ENCODE peak calls at places on chromosomes 2 and 18, in four cellular contexts. Q is fibroblast of pulmonary artery, I is fibroblast of lung, H is GM20000. K is an unnamed sample.

GRCh38 chr18:34821669-34822210 is 111.6 kb downstream of the DTNA start:
- DNase-seq in I (peak), H (no peak), Q (no peak), K (no peak)

GRCh38 chr18:13513481-13513880 is 212.9 kb downstream of the FAM210A start:
- DNase-seq in H (no peak), I (no peak), Q (no peak), K (no peak)

GRCh38 chr18:46481048-46481846 is 175.8 kb downstream of the LOXHD1 start:
- DNase-seq in H (peak), I (peak), Q (peak), K (no peak)

GRCh38 chr2:64354857-64355680 is 98.9 kb upstream of the LGALSL start:
- DNase-seq in H (no peak), I (peak), Q (peak), K (no peak)

GRCh38 chr2:658426-658825 is 18.8 kb downstream of the TMEM18 start:
- DNase-seq in Q (no peak), H (no peak), I (no peak), K (no peak)

GRCh38 chr2:1969701-1970015 is 225.3 kb upstream of the PXDN start:
- DNase-seq in H (no peak), Q (no peak), I (no peak), K (no peak)

GRCh38 chr18:37451239-37451825 is 114.3 kb downstream of the CELF4 start:
- DNase-seq in H (no peak), Q (no peak), I (no peak), K (no peak)

GRCh38 chr18:78542204-78542603 is 437.4 kb upstream of the SALL3 start:
- DNase-seq in I (no peak), Q (no peak), H (no peak), K (peak)

GRCh38 chr2:211823886-211824479 is 714.6 kb downstream of the ERBB4 start:
- DNase-seq in I (no peak), H (no peak), Q (no peak), K (no peak)

GRCh38 chr18:525066-525797 is 24.7 kb upstream of the COLEC12 start:
- DNase-seq in I (peak), H (no peak), Q (peak), K (no peak)

GRCh38 chr2:23009545-23010149 is 375.3 kb upstream of the KLHL29 start:
- DNase-seq in I (peak), H (no peak), Q (peak), K (peak)

GRCh38 chr18:21359746-21360145 is 117.7 kb downstream of the GREB1L start:
- DNase-seq in Q (no peak), H (no peak), I (no peak), K (no peak)

GRCh38 chr2:111671426-111672150 is 212.4 kb downstream of the ANAPC1 start:
- DNase-seq in H (no peak), Q (peak), I (peak), K (peak)

GRCh38 chr2:182868049-182868422 is 1.6 kb upstream of the FRZB start:
- DNase-seq in Q (no peak), I (no peak), H (no peak), K (no peak)

GRCh38 chr18:70634576-70635147 is 345.8 kb downstream of the SOCS6 start:
- DNase-seq in Q (peak), I (no peak), H (no peak), K (no peak)

GRCh38 chr2:68779595-68779994 is 45.0 kb downstream of the ARHGAP25 start:
- DNase-seq in Q (no peak), I (no peak), H (no peak), K (no peak)

GRCh38 chr2:61853086-61853847 is 593 bp downstream of the FAM161A start:
- DNase-seq in Q (peak), I (peak), H (peak), K (no peak)

GRCh38 chr18:80193701-80194100 is 53.6 kb downstream of the PARD6G start:
- DNase-seq in Q (no peak), H (no peak), I (no peak), K (no peak)

GRCh38 chr18:36572135-36572856 is 256.5 kb downstream of the TPGS2 start:
- DNase-seq in Q (peak), H (peak), I (peak), K (no peak)

GRCh38 chr2:226756131-226756530 is 43.5 kb downstream of the IRS1 start:
- DNase-seq in I (peak), H (no peak), Q (peak), K (no peak)

GRCh38 chr2:2325538-2325937 is 5.5 kb downstream of the MYT1L start:
- DNase-seq in H (no peak), Q (no peak), I (no peak), K (no peak)

GRCh38 chr2:196162586-196163180 is 8.7 kb downstream of the STK17B start:
- DNase-seq in I (no peak), Q (no peak), H (no peak), K (no peak)

GRCh38 chr2:241136191-241136590 is 13.1 kb downstream of the PASK start:
- DNase-seq in H (no peak), Q (no peak), I (no peak), K (no peak)

GRCh38 chr2:152383702-152384101 is 48.7 kb downstream of the FMNL2 start:
- DNase-seq in I (peak), H (no peak), Q (no peak), K (no peak)

GRCh38 chr2:230932556-230933511 is 7.8 kb upstream of the GPR55 start:
- DNase-seq in Q (peak), I (peak), H (no peak), K (peak)

GRCh38 chr2:120750488-120751210 is 15.0 kb downstream of the GLI2 start:
- DNase-seq in Q (no peak), H (no peak), I (no peak), K (no peak)

GRCh38 chr2:230067990-230068657 is 600 bp downstream of the SLC16A14 start:
- DNase-seq in Q (peak), I (peak), H (peak), K (peak)

GRCh38 chr2:197360744-197361156 is 50.2 kb upstream of the ANKRD44 start:
- DNase-seq in Q (no peak), H (no peak), I (peak), K (no peak)
- TF ChIP-seq CTCF in Q (no peak), H (no peak), I (no peak), K (no peak)

GRCh38 chr2:157307021-157307420 is 18.6 kb downstream of the ERMN start:
- DNase-seq in H (peak), Q (no peak), I (no peak), K (no peak)
- TF ChIP-seq CTCF in H (no peak), Q (peak), I (peak), K (no peak)

GRCh38 chr18:32470713-32471633 is at the start of gene GAREM1:
- DNase-seq in H (peak), I (peak), Q (peak), K (peak)
- TF ChIP-seq CTCF in H (peak), I (peak), Q (peak), K (peak)

DNA sequence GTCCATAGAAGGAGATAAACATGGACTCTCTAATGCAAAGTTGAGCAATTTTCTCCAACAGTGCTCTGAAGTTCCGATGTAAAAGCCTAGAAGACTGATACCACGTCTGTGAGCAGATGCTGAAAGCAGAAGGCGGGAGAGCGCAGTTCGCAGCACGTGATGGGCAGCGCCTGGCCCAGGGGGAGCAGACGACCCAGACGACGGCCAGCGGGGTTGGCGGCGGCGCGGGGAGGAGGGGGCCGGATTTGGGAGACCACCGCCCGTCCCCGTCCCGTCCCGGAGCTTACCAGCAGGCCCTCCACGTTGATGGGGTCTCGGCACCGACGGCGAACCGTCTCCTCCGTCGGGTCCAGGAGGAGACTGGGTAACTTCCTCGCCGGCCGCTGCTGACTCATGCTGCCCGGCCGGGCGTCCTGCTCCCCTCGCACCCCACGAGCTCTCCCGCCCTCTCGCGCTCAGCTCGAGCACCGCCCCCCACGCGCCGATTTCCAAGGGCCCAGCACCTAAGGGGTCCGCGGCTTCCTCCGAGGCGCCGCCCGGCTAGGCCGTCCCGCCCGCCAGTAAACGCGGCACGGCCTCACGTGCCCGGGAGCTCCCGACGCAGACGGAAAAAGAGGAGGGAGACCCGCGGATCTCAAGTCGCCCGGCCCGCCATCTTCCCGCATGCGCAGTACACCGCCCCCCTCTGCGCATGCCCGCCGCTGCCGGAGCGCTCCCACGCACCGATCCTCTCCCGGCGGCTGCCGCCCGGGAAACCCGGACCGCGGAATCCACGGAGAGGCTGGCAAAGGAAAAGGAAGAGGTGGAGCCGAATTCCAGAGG is at the start of gene E2F6:
- DNase-seq in I (peak), H (peak), Q (peak), K (peak)
- TF ChIP-seq CTCF in I (no peak), H (no peak), Q (no peak), K (no peak)

GRCh38 chr18:26656401-26656943 is 108.1 kb upstream of the KCTD1 start:
- DNase-seq in Q (no peak), I (no peak), H (no peak), K (no peak)

GRCh38 chr18:26655614-26656400 is 107.5 kb upstream of the KCTD1 start:
- DNase-seq in H (no peak), I (peak), Q (peak), K (peak)

GRCh38 chr18:26655010-26655613 is 106.8 kb upstream of the KCTD1 start:
- DNase-seq in H (no peak), Q (peak), I (peak), K (no peak)

GRCh38 chr18:26652501-26652900 is 104.1 kb upstream of the KCTD1 start:
- DNase-seq in I (no peak), H (no peak), Q (no peak), K (no peak)

DNA sequence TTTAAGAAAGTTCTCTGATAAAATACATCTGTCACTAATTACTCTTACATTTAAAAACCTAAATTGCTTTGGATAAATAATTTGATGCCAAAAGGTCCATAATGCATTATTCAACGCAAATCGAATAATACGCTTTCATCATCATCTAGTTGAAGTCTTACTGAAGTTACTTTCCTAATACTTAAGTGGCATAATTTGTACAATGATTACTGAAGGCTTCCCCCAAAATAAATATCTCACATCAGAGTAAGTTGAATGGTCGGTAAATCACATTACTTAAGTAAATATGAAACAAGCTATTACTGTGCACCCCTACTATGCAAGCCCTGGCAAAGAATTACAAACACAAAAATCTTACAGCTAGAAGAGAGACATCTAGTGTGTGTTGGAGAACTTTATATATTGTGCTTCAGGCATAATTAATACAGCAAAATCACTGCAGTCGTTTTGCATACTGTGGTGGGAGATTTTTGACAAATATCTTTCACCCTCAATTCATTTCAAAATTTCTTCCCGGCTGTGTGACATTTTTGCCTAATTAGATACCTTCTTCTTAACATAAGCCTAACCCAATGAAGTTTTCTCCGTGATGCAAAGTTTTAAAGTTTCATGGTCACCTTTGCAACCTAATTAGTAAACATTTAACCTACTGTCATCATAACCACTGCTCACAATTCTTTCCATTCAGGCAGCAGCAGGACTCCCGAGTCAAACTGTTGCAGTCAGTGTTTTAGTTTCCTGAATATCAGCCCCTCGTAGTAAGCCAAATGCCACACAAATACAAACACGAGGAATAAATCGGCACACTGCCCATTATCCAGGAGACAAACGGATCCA is 106.0 kb upstream of the KCTD1 start:
- DNase-seq in H (no peak), I (peak), Q (no peak), K (no peak)
- TF ChIP-seq CTCF in H (no peak), I (no peak), Q (no peak), K (no peak)

GRCh38 chr2:72886505-72887031 is 640 bp upstream of the SPR start:
- DNase-seq in I (no peak), Q (no peak), H (no peak), K (no peak)

GRCh38 chr2:72887032-72887835 is at the start of gene SPR:
- DNase-seq in I (peak), H (peak), Q (peak), K (peak)

GRCh38 chr2:72889991-72890390 is 2.8 kb downstream of the SPR start:
- DNase-seq in H (no peak), Q (no peak), I (no peak), K (no peak)

GRCh38 chr2:72888438-72889202 is 1.4 kb downstream of the SPR start:
- DNase-seq in Q (no peak), H (no peak), I (no peak), K (no peak)

GRCh38 chr2:72887836-72888437 is 729 bp downstream of the SPR start:
- DNase-seq in H (peak), I (peak), Q (peak), K (peak)
- TF ChIP-seq CTCF in H (peak), I (peak), Q (peak), K (peak)

GRCh38 chr2:37324536-37324785 is 172 bp downstream of the PRKD3 start:
- DNase-seq in I (peak), Q (peak), H (no peak), K (peak)
- TF ChIP-seq CTCF in I (no peak), Q (no peak), H (no peak), K (no peak)

DNA sequence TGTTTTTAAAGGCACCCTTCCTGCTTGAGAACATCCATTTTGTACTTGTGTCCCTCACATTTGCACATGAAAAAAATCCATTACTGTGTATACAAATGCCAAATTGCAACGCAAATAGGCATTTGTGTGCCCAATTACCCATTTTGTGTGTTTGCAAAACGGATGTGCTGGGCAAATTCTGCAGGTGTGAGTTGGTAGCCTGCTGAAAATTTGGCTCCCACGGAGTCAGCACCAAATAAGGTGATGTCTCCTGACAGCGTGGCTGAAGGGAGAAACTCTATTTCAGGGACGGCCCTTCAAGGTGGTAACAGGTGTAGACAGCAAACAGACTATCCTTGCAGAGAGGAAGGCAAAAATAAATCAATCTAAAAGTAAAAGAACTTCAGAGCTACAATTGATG is 661.1 kb downstream of the BCL11A start:
- DNase-seq in I (no peak), H (no peak), Q (no peak), K (no peak)
- TF ChIP-seq CTCF in I (no peak), H (no peak), Q (no peak), K (no peak)

K was measured in heart right ventricle.